ENCODE peak calls at places on chromosome 11, in six cellular contexts. E is thoracic aorta, F is prostate gland, M is MM.1S, S is midbrain, J is Caki2. T is an unnamed sample.
A peak's percentile ranks its signal among the peaks of the same experiment; 100 is the strongest.

GRCh38 chr11:95065336-95065735 is 1.4 kb upstream of the SRSF8 start:
- DNase-seq in E (no peak), F (no peak), M (no peak), S (no peak), J (no peak), T (no peak)

GRCh38 chr11:114779189-114779588 is 100.9 kb downstream of the NXPE2 start:
- DNase-seq in E (no peak), F (no peak), M (no peak), S (no peak), J (no peak), T (no peak)

GRCh38 chr11:47908198-47908597 is 60.0 kb upstream of the NUP160 start:
- DNase-seq in E (no peak), F (no peak), M (no peak), S (no peak), J (no peak), T (no peak)

GRCh38 chr11:71964641-71965040 is 34.1 kb upstream of the IL18BP start:
- DNase-seq in E (no peak), F (no peak), M (no peak), S (no peak), J (no peak), T (no peak)

GRCh38 chr11:71339178-71339881 is 87.0 kb upstream of the SHANK2 start:
- DNase-seq in E (no peak), F (peak; percentile 19), M (no peak), S (no peak), J (no peak), T (no peak)

GRCh38 chr11:73866095-73866579 is 10.5 kb downstream of the COA4 start:
- DNase-seq in E (no peak), F (no peak), M (no peak), S (no peak), J (no peak), T (no peak)

GRCh38 chr11:26993965-26994446 is at the start of gene FIBIN:
- DNase-seq in E (no peak), F (no peak), M (no peak), S (peak; percentile 39), J (no peak), T (no peak)

GRCh38 chr11:113272281-113272680 is 42.1 kb upstream of the TTC12 start:
- DNase-seq in E (no peak), F (no peak), M (no peak), S (no peak), J (no peak), T (no peak)

GRCh38 chr11:29260939-29261705 is 755.7 kb downstream of the KCNA4 start:
- DNase-seq in E (no peak), F (no peak), M (no peak), S (no peak), J (peak; percentile 33), T (peak; percentile 5)

GRCh38 chr11:36149538-36150242 is 139.5 kb downstream of the COMMD9 start:
- DNase-seq in E (peak; percentile 6), F (peak; percentile 27), M (peak; percentile 69), S (no peak), J (peak; percentile 94), T (peak; percentile 98)

GRCh38 chr11:12066799-12067508 is 43.4 kb upstream of the MICAL2 start:
- DNase-seq in E (no peak), F (peak; percentile 71), M (no peak), S (no peak), J (peak; percentile 45), T (no peak)

GRCh38 chr11:2129323-2129698 is 9.9 kb downstream of the IGF2 start:
- DNase-seq in E (no peak), F (no peak), M (no peak), S (no peak), J (no peak), T (no peak)

GRCh38 chr11:28938091-28938490 is 829.9 kb downstream of the METTL15 start:
- DNase-seq in E (no peak), F (no peak), M (no peak), S (no peak), J (no peak), T (no peak)

GRCh38 chr11:68890490-68891231 is 13.0 kb downstream of the MRPL21 start:
- DNase-seq in E (peak; percentile 83), F (peak; percentile 94), M (no peak), S (peak; percentile 43), J (peak; percentile 69), T (peak; percentile 61)